ENCODE peak calls at places on chromosome 5, in five cellular contexts. J is HCT116, L is SK-N-SH, G is transverse colon, E is stomach. X is an unnamed sample.

GRCh38 chr5:15021286-15022046 is 149.9 kb upstream of the ANKH start:
- DNase-seq in L (no peak), E (no peak), J (no peak), G (no peak), X (no peak)

GRCh38 chr5:158658439-158659230 is 441.1 kb downstream of the EBF1 start:
- DNase-seq in E (no peak), G (no peak), J (no peak), L (no peak), X (no peak)

GRCh38 chr5:176364765-176365662 is at the start of gene ARL10:
- DNase-seq in E (no peak), G (peak; percentile 41), J (no peak), L (peak; percentile 91), X (no peak)

GRCh38 chr5:72363146-72363802 is 43.1 kb downstream of the PTCD2 start:
- DNase-seq in G (no peak), E (no peak), L (no peak), J (peak; percentile 10), X (no peak)

GRCh38 chr5:133876266-133876665 is 92.2 kb downstream of the C5orf15 start:
- DNase-seq in J (no peak), G (no peak), L (no peak), E (no peak), X (no peak)

GRCh38 chr5:36156124-36156601 is 4.3 kb downstream of the SKP2 start:
- DNase-seq in J (no peak), G (no peak), L (no peak), E (no peak), X (no peak)

GRCh38 chr5:79235222-79235577 is 731 bp upstream of the JMY start:
- DNase-seq in J (no peak), G (no peak), E (no peak), L (no peak), X (no peak)

GRCh38 chr5:54088081-54088480 is 222.3 kb downstream of the ARL15 start:
- DNase-seq in E (no peak), L (no peak), J (no peak), G (no peak), X (no peak)

GRCh38 chr5:76482961-76483360 is 79.9 kb downstream of the IQGAP2 start:
- DNase-seq in J (no peak), L (no peak), G (no peak), E (no peak), X (no peak)

GRCh38 chr5:154260224-154260859 is 69.8 kb downstream of the GALNT10 start:
- DNase-seq in J (no peak), L (no peak), G (no peak), E (no peak), X (no peak)

GRCh38 chr5:141512390-141513020 is 23.6 kb downstream of the PCDHGC5 start:
- DNase-seq in E (peak; percentile 88), J (peak; percentile 32), G (peak; percentile 90), L (peak; percentile 69), X (peak; percentile 84)

GRCh38 chr5:19547640-19548039 is 440.4 kb downstream of the CDH18 start:
- DNase-seq in E (no peak), J (no peak), G (no peak), L (no peak), X (no peak)

GRCh38 chr5:140182803-140183367 is 7.9 kb downstream of the CYSTM1 start:
- DNase-seq in L (no peak), J (no peak), G (peak; percentile 54), E (no peak), X (no peak)

GRCh38 chr5:125870271-125870670 is 552.9 kb upstream of the GRAMD2B start:
- DNase-seq in J (no peak), L (peak; percentile 55), E (no peak), G (no peak), X (no peak)

GRCh38 chr5:83922699-83923098 is 202.0 kb upstream of the HAPLN1 start:
- DNase-seq in J (no peak), E (no peak), G (no peak), L (no peak), X (no peak)

GRCh38 chr5:87020099-87020934 is 247.4 kb upstream of the RASA1 start:
- DNase-seq in J (no peak), E (no peak), L (no peak), G (peak; percentile 37), X (no peak)

GRCh38 chr5:180795771-180796313 is 6.8 kb downstream of the MGAT1 start:
- DNase-seq in G (no peak), E (no peak), L (no peak), J (no peak), X (no peak)

GRCh38 chr5:176192094-176192721 is 46.0 kb upstream of the SIMC1 start:
- DNase-seq in J (no peak), G (no peak), E (no peak), L (no peak), X (no peak)

GRCh38 chr5:179227578-179228311 is 117.5 kb downstream of the ADAMTS2 start:
- DNase-seq in E (no peak), J (no peak), L (peak; percentile 53), G (peak; percentile 3), X (no peak)

GRCh38 chr5:179805529-179806249 is 977 bp downstream of the MGAT4B start:
- DNase-seq in L (peak; percentile 86), E (no peak), J (no peak), G (no peak), X (no peak)

GRCh38 chr5:38433160-38433861 is 123.1 kb downstream of the LIFR start:
- DNase-seq in G (no peak), L (no peak), E (no peak), J (no peak), X (no peak)

GRCh38 chr5:112146323-112146848 is 272.7 kb downstream of the EPB41L4A start:
- DNase-seq in J (no peak), G (no peak), E (no peak), L (no peak), X (no peak)

GRCh38 chr5:177442066-177442836 is 4.4 kb upstream of the PRR7 start:
- DNase-seq in L (no peak), J (no peak), E (no peak), G (no peak), X (no peak)

GRCh38 chr5:65100846-65101678 is 332.3 kb downstream of the CWC27 start:
- DNase-seq in E (peak; percentile 49), L (peak; percentile 72), J (peak; percentile 22), G (peak; percentile 65), X (peak; percentile 19)

GRCh38 chr5:40775085-40775845 is 19.5 kb upstream of the TTC33 start:
- DNase-seq in L (no peak), E (no peak), G (no peak), J (no peak), X (no peak)

GRCh38 chr5:89320889-89321288 is 437.9 kb upstream of the MEF2C start:
- DNase-seq in G (no peak), L (no peak), J (no peak), E (no peak), X (no peak)

GRCh38 chr5:177455036-177455660 is 8.5 kb downstream of the PRR7 start:
- DNase-seq in E (peak; percentile 90), J (peak; percentile 76), L (peak; percentile 75), G (peak; percentile 93), X (peak; percentile 71)

GRCh38 chr5:141668601-141669265 is 13.3 kb downstream of the ARAP3 start:
- DNase-seq in J (no peak), L (no peak), E (no peak), G (no peak), X (no peak)

GRCh38 chr5:133129192-133129748 is 77.5 kb downstream of the HSPA4 start:
- DNase-seq in E (peak; percentile 9), L (peak; percentile 70), G (no peak), J (no peak), X (no peak)

GRCh38 chr5:10306806-10307205 is 896 bp downstream of the CMBL start:
- DNase-seq in L (peak; percentile 48), E (no peak), G (no peak), J (no peak), X (no peak)

GRCh38 chr5:93673555-93673954 is 67.8 kb downstream of the POU5F2 start:
- DNase-seq in G (no peak), L (peak; percentile 40), J (no peak), E (no peak), X (no peak)

GRCh38 chr5:125484272-125485002 is 738.0 kb upstream of the ZNF608 start:
- DNase-seq in J (peak; percentile 49), E (peak; percentile 82), G (peak; percentile 70), L (peak; percentile 13), X (peak; percentile 74)

GRCh38 chr5:116410345-116410890 is 164.2 kb downstream of the SEMA6A start:
- DNase-seq in E (no peak), J (no peak), L (no peak), G (no peak), X (no peak)

GRCh38 chr5:7754997-7755596 is 95.8 kb downstream of the CFAP90 start:
- DNase-seq in L (peak; percentile 66), G (peak; percentile 55), J (peak; percentile 41), E (peak; percentile 76), X (peak; percentile 54)

DNA sequence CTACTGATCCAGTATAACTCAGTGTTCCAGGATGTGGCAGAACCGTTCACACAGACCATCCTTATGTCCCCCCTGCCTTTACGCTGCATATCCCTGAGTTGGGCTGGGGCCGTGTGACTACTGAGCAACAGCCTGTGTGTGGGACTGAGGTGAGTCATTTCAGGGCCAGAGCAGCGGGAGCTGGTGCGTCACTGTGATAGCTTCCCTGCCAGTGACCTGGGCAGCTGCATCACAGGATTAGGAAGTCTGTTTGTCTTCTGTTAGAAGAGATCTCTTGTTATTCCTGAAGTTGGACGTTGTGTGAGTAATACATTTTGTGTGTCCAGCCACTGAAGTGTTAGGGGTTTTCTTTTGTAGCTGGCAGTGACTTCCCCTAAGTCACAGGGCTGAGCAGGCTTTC is 35.6 kb downstream of the TPPP start:
- DNase-seq in E (no peak), G (no peak), J (peak; percentile 23), L (no peak), X (no peak)
- H3K36me3 ChIP-seq in E (peaks cover 61% of the 10 kb centered on the region), G (no peaks in the 10 kb centered on the region), J (peaks cover 39% of the 10 kb centered on the region), L (peaks cover 13% of the 10 kb centered on the region), X (no peaks in the 10 kb centered on the region)

DNA sequence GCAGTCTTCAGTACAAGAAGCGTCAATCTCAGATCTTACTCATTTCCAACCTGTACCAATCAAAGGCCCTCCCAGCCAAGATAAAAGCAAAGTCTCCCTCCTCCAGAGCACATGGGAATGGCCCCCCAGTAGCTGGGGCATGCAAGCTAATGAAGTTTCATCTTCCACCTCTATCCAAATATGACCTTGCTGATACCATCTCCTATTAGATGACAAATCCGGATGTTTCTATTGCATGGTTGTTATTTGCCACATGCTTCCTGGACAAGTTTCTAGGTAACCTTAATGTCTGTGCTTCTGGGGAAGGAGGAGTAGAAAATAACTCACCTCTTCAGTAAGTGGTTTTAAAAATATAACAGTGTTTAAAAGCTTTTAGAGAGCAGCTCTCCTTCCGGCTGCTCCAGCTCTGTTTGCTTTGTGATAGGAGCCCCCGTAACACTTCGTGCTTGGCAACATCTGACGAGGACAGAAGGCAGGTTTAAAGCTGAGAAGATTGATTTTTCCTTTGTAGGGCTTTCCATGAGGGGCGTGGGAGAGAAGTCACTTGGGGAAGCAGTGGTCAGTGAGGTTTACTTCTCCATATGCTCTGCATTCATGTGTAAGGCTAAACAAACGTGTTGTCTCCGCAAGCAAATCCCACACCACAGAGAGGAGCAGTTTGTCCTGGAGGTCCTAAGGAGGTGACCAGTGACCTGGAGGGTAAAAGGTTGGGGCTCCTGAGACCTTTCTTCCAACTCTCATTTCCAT is 40.3 kb upstream of the GLRX start:
- DNase-seq in G (no peak), E (no peak), L (no peak), J (no peak), X (no peak)
- H3K4me1 ChIP-seq in G (peaks cover 44% of the 10 kb centered on the region), E (peaks cover 75% of the 10 kb centered on the region), L (peaks cover 2% of the 10 kb centered on the region), J (peaks cover 6% of the 10 kb centered on the region), X (peaks cover 3% of the 10 kb centered on the region)

GRCh38 chr5:103258957-103259704 is 568 bp downstream of the MACIR start:
- DNase-seq in G (peak; percentile 70), J (no peak), E (peak; percentile 64), L (peak; percentile 80), X (peak; percentile 38)
- TF ChIP-seq POLR2AphosphoS5 in G (no peak), J (peak; percentile 30), E (no peak), L (peak; percentile 4), X (no peak)

GRCh38 chr5:143138839-143139238 is 264.6 kb downstream of the NR3C1 start:
- DNase-seq in L (no peak), J (no peak), E (no peak), G (no peak), X (no peak)
- H3K36me3 ChIP-seq in L (no peaks in the 10 kb centered on the region), J (no peaks in the 10 kb centered on the region), E (peaks cover 14% of the 10 kb centered on the region), G (no peaks in the 10 kb centered on the region), X (no peaks in the 10 kb centered on the region)

X was measured in prostate gland.